ENCODE peak calls at places on chromosomes 4 and X, in nine cellular contexts. W is IMR-90; B is BJ; E is spleen; U is cardiac fibroblast; X is transverse colon; P is tibial nerve; J is CD8-positive, alpha-beta T cell; G is fibroblast of pulmonary artery. R is an unnamed sample.
A peak's percentile ranks its signal among the peaks of the same experiment; 100 is the strongest.

GRCh38 chrX:34426334-34426733 is 230.8 kb downstream of the TMEM47 start:
- DNase-seq in W (no peak), B (no peak), E (no peak), U (peak; percentile 4), X (no peak), P (no peak), J (no peak), G (peak; percentile 8), R (no peak)

GRCh38 chrX:120426599-120426998 is 42.5 kb downstream of the LAMP2 start:
- DNase-seq in W (peak; percentile 19), B (no peak), E (no peak), U (peak; percentile 49), X (no peak), P (no peak), J (no peak), G (peak; percentile 12), R (peak; percentile 1)

GRCh38 chr4:106565727-106566126 is 197.1 kb upstream of the GIMD1 start:
- DNase-seq in W (no peak), B (no peak), E (no peak), U (peak; percentile 46), X (no peak), P (no peak), J (no peak), G (no peak), R (peak; percentile 13)

GRCh38 chr4:7769936-7770674 is 169.6 kb downstream of the AFAP1 start:
- DNase-seq in W (peak; percentile 25), B (no peak), E (peak; percentile 62), U (peak; percentile 40), X (no peak), P (no peak), J (no peak), G (peak; percentile 51), R (peak; percentile 35)

GRCh38 chr4:101451086-101451485 is 103.8 kb upstream of the PPP3CA start:
- DNase-seq in W (no peak), B (no peak), E (no peak), U (no peak), X (no peak), P (no peak), J (no peak), G (no peak), R (peak; percentile 29)

GRCh38 chrX:68995780-68996551 is 167.1 kb downstream of the EFNB1 start:
- DNase-seq in W (peak; percentile 78), B (no peak), E (no peak), U (peak; percentile 62), X (peak; percentile 79), P (no peak), J (no peak), G (peak; percentile 91), R (peak; percentile 70)

GRCh38 chr4:132992686-132993085 is 156.4 kb upstream of the PCDH10 start:
- DNase-seq in W (no peak), B (no peak), E (no peak), U (no peak), X (no peak), P (no peak), J (no peak), G (peak; percentile 35), R (no peak)

GRCh38 chrX:45761920-45762319 is 561.2 kb upstream of the DIPK2B start:
- DNase-seq in W (no peak), B (no peak), E (no peak), U (peak; percentile 32), X (no peak), P (no peak), J (no peak), G (no peak), R (no peak)

GRCh38 chrX:130118941-130119640 is 8.8 kb upstream of the ELF4 start:
- DNase-seq in W (peak; percentile 72), B (no peak), E (no peak), U (peak; percentile 38), X (no peak), P (no peak), J (no peak), G (peak; percentile 35), R (peak; percentile 63)

GRCh38 chrX:15142084-15142715 is 127.7 kb downstream of the ASB9 start:
- DNase-seq in W (no peak), B (no peak), E (no peak), U (no peak), X (no peak), P (no peak), J (no peak), G (no peak), R (no peak)

GRCh38 chr4:163871078-163871477 is 376.6 kb downstream of the TMA16 start:
- DNase-seq in W (no peak), B (no peak), E (no peak), U (no peak), X (no peak), P (no peak), J (no peak), G (no peak), R (no peak)

GRCh38 chrX:152991123-152991522 is 2.8 kb downstream of the PNMA5 start:
- DNase-seq in W (no peak), B (no peak), E (no peak), U (no peak), X (no peak), P (no peak), J (no peak), G (no peak), R (no peak)

GRCh38 chr4:110197421-110198398 is 705 bp downstream of the ELOVL6 start:
- DNase-seq in W (peak; percentile 39), B (no peak), E (peak; percentile 81), U (peak; percentile 47), X (peak; percentile 56), P (no peak), J (peak; percentile 35), G (peak; percentile 43), R (peak; percentile 35)

DNA sequence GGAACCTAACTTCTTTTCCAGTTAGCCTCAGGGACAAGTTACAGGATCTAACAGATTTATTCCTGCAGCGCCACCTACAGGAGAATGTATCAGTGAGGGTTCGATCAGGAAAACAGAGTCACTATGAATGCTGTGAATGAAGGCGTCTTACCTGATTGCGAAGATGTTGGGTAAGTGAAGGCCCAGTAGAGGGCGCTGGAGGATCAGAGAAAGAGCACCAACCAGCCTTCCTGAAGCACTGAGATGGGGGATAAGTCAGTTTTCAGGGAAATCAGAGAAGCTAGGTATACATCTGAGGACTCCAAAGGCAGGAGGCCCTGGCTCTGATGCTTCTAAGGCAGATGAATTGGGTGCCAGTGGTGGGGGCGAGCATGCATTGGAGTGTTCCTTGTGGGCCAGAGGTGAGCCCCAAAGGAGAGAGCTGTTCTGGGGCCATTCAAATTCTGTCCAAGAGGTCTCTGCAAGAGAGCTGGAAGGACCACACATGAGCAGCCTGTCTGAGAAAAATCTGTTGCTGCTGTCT is 169.9 kb upstream of the AADAT start:
- DNase-seq in W (peak; percentile 60), B (peak; percentile 14), E (no peak), U (peak; percentile 90), X (peak; percentile 89), P (peak; percentile 18), J (no peak), G (peak; percentile 76), R (peak; percentile 93)
- TF ChIP-seq CTCF in W (peak; percentile 64), B (peak; percentile 64), E (no peak), U (peak; percentile 71), X (peak; percentile 89), P (peak; percentile 32), J (no peak), G (peak; percentile 59), R (peak; percentile 97)

GRCh38 chr4:89491731-89492235 is 184.2 kb upstream of the GPRIN3 start:
- DNase-seq in W (no peak), B (no peak), E (no peak), U (no peak), X (no peak), P (no peak), J (no peak), G (no peak), R (no peak)
- H3K4me3 ChIP-seq in W (no peak overlapping the region), B (no peak overlapping the region), E (no peak overlapping the region), U (no peak overlapping the region), X (no peak overlapping the region), P (no peak overlapping the region), J (no peak overlapping the region), G (no peak overlapping the region), R (no peak overlapping the region)

GRCh38 chr4:82799006-82799881 is 648 bp upstream of the SCD5 start:
- DNase-seq in W (no peak), B (no peak), E (no peak), U (no peak), X (peak; percentile 13), P (no peak), J (no peak), G (no peak), R (no peak)

GRCh38 chr4:82803746-82804145 is 5.2 kb upstream of the SCD5 start:
- DNase-seq in W (no peak), B (no peak), E (no peak), U (no peak), X (no peak), P (no peak), J (no peak), G (no peak), R (no peak)

GRCh38 chr4:82802906-82803305 is 4.3 kb upstream of the SCD5 start:
- DNase-seq in W (no peak), B (no peak), E (no peak), U (no peak), X (no peak), P (no peak), J (no peak), G (peak; percentile 68), R (no peak)

GRCh38 chr4:82798168-82799005 is at the start of gene SCD5:
- DNase-seq in W (peak; percentile 82), B (peak; percentile 20), E (peak; percentile 83), U (peak; percentile 78), X (peak; percentile 64), P (peak; percentile 47), J (peak; percentile 39), G (peak; percentile 81), R (peak; percentile 73)

DNA sequence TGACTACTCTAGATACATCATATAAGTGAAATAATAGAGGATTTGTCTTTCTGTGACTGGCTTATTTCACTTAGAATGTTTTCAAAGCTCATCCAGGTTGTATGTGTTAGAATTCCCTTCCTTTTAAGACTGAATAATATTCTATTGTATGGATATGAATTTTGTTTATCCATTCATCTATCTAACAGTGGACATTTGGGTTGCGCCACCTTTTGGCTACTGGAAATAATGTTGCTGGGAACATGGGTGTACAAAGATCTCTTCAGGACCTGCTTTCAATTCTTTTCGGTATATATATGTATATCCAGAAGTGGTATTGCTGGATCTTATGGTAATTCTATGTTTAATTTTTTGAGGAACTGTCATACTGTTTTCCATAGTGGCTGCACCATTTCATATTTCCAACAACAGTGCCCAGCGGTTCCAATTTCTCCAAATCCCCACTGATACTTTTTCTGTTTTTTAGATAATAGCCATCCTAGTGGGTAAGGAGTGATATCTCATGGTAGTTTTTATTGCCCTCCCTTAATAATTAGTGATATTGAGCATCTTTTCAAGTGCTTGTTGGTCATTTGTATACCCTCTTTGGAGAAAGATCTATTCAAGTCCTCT is 3.4 kb upstream of the SCD5 start:
- DNase-seq in W (peak; percentile 51), B (no peak), E (no peak), U (peak; percentile 63), X (no peak), P (no peak), J (no peak), G (peak; percentile 56), R (peak; percentile 54)
- TF ChIP-seq CTCF in W (peak; percentile 54), B (peak; percentile 61), E (no peak), U (peak; percentile 46), X (peak; percentile 13), P (peak; percentile 16), J (no peak), G (peak; percentile 52), R (peak; percentile 63)

DNA sequence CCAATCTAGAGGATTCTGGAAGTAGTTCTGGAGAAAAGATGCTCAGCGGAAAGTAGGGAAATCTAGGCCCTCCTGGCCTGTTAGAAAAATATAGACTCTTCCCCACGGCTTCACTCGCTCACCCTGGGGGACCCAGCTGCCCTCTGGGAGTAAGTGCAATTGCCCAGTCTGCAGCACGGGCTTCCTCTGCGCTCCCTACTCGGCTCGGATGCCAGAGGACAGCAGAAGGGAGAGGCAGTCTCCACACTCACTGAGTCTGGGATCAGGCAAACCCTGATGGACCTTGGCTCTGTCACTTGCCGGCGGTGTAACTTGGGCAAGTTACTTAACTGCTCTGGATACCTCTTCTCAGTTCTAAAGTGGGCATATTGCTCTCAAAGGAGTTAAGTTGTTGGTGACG is 2.1 kb downstream of the SHISA3 start:
- DNase-seq in W (no peak), B (no peak), E (no peak), U (no peak), X (no peak), P (no peak), J (no peak), G (no peak), R (no peak)
- H3K4me3 ChIP-seq in W (peak overlapping the region; percentile 78), B (no peak overlapping the region), E (no peak overlapping the region), U (peak overlapping the region; percentile 60), X (no peak overlapping the region), P (peak overlapping the region; percentile 57), J (no peak overlapping the region), G (peak overlapping the region; percentile 65), R (no peak overlapping the region)

R was measured in fibroblast of mammary gland.